ENCODE peak calls at places on chromosomes 7 and 10, in nine cellular contexts. H is right lobe of liver, Y is gastrocnemius medialis, K is IMR-90, Q is psoas muscle, R is WERI-Rb-1, O is bronchial epithelial cell, T is heart right ventricle, F is hepatocyte. U is an unnamed sample. For H3K36me3, the result is how much of the 10 kb centered on the place peaks cover.

GRCh38 chr10:117550042-117550441 is 7.5 kb downstream of the EMX2 start:
- DNase-seq in T (no peak), Y (no peak), K (no peak), F (no peak), O (no peak), H (no peak), R (no peak), Q (no peak), U (no peak)

GRCh38 chr7:118573065-118573464 is 348.6 kb downstream of the ANKRD7 start:
- DNase-seq in T (peak), H (no peak), Q (peak), R (peak), Y (peak), O (no peak), K (no peak), F (no peak), U (no peak)

GRCh38 chr10:88389456-88389855 is 193.7 kb downstream of the RNLS start:
- DNase-seq in K (peak), O (peak), R (no peak), Y (no peak), F (peak), T (no peak), H (no peak), Q (no peak), U (peak)

GRCh38 chr10:90308223-90308622 is 549.6 kb downstream of the HTR7 start:
- DNase-seq in T (no peak), F (no peak), R (no peak), Y (no peak), O (no peak), Q (no peak), H (no peak), K (peak), U (no peak)

GRCh38 chr10:72834183-72834825 is 59.2 kb upstream of the OIT3 start:
- DNase-seq in Q (no peak), K (peak), H (no peak), O (peak), R (peak), F (peak), Y (peak), T (no peak), U (peak)

GRCh38 chr10:102646610-102647432 is 2.5 kb downstream of the TRIM8 start:
- DNase-seq in Y (no peak), R (no peak), K (peak), O (no peak), T (no peak), H (peak), Q (peak), F (peak), U (peak)

GRCh38 chr10:21278491-21279216 is 246.8 kb downstream of the SKIDA1 start:
- DNase-seq in K (peak), Q (peak), R (peak), Y (peak), F (peak), H (peak), T (peak), O (peak), U (peak)

GRCh38 chr10:74825371-74826141 is 844 bp upstream of the KAT6B start:
- DNase-seq in Q (no peak), Y (no peak), O (no peak), K (no peak), F (peak), H (no peak), T (peak), R (peak), U (peak)

GRCh38 chr10:86342111-86342863 is 24.3 kb downstream of the GRID1 start:
- DNase-seq in R (no peak), H (peak), Q (no peak), T (no peak), Y (no peak), K (no peak), O (no peak), F (no peak), U (no peak)

GRCh38 chr10:86077871-86078638 is 288.5 kb downstream of the GRID1 start:
- DNase-seq in Y (no peak), H (no peak), K (no peak), Q (no peak), O (no peak), T (no peak), F (no peak), R (no peak), U (no peak)

GRCh38 chr7:111982804-111983203 is 223.4 kb downstream of the DOCK4 start:
- DNase-seq in O (no peak), Q (no peak), Y (no peak), K (peak), H (no peak), T (no peak), F (no peak), R (no peak), U (no peak)

GRCh38 chr7:14196555-14196954 is 207.1 kb upstream of the ETV1 start:
- DNase-seq in K (peak), R (no peak), Y (no peak), O (peak), F (no peak), T (no peak), Q (no peak), H (no peak), U (no peak)

GRCh38 chr7:17680026-17680425 is 260.3 kb downstream of the SNX13 start:
- DNase-seq in O (peak), H (peak), Y (peak), F (peak), K (peak), Q (no peak), R (no peak), T (no peak), U (no peak)

GRCh38 chr7:5218564-5219360 is 28.7 kb downstream of the WIPI2 start:
- DNase-seq in O (no peak), Y (no peak), R (no peak), Q (no peak), F (peak), T (no peak), H (no peak), K (no peak), U (peak)

GRCh38 chr7:31437466-31437865 is 76.4 kb upstream of the ITPRID1 start:
- DNase-seq in K (no peak), T (no peak), H (no peak), F (no peak), Q (no peak), Y (no peak), O (no peak), R (no peak), U (no peak)

GRCh38 chr7:45969940-45970339 is 48.9 kb upstream of the IGFBP3 start:
- DNase-seq in R (no peak), Y (no peak), K (no peak), O (no peak), F (no peak), Q (no peak), T (no peak), H (no peak), U (no peak)

GRCh38 chr7:22039696-22040095 is 94.0 kb upstream of the CDCA7L start:
- DNase-seq in H (no peak), K (no peak), Q (no peak), T (no peak), F (no peak), R (no peak), O (no peak), Y (no peak), U (no peak)

GRCh38 chr10:88849224-88849623 is 2.4 kb downstream of the ANKRD22 start:
- DNase-seq in Q (no peak), H (no peak), R (no peak), O (peak), Y (no peak), F (no peak), K (peak), T (no peak), U (no peak)

GRCh38 chr7:7639847-7640220 is 718 bp upstream of the UMAD1 start:
- DNase-seq in Q (no peak), T (no peak), Y (no peak), F (peak), O (peak), K (peak), H (no peak), R (no peak), U (no peak)

GRCh38 chr7:96308253-96308949 is 13.5 kb downstream of the SLC25A13 start:
- DNase-seq in F (peak), H (no peak), R (peak), T (no peak), O (no peak), Q (no peak), K (no peak), Y (no peak), U (no peak)

DNA sequence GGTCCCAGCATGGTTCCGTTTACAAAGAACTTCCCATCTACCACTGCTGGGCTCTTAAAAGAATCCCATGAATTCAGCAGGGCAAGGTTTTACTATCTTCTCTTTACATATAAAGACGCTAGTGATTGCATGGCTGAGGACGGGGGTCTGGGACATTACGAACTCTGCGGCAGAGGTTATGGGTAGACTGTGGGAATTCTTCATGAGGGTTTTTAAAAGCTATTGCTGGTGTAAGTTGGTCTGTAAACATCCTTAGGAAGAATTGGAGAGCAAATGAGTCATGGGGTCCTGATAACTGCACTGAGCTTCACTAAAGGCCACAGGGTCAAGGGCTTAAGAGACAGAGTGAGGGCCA is 53.1 kb upstream of the TMEM72 start:
- DNase-seq in Q (no peak), F (no peak), R (no peak), H (no peak), O (no peak), K (no peak), Y (no peak), T (no peak), U (no peak)
- TF ChIP-seq CTCF in Q (no peak), F (no peak), R (no peak), H (no peak), O (no peak), K (no peak), Y (peak), T (no peak), U (no peak)

DNA sequence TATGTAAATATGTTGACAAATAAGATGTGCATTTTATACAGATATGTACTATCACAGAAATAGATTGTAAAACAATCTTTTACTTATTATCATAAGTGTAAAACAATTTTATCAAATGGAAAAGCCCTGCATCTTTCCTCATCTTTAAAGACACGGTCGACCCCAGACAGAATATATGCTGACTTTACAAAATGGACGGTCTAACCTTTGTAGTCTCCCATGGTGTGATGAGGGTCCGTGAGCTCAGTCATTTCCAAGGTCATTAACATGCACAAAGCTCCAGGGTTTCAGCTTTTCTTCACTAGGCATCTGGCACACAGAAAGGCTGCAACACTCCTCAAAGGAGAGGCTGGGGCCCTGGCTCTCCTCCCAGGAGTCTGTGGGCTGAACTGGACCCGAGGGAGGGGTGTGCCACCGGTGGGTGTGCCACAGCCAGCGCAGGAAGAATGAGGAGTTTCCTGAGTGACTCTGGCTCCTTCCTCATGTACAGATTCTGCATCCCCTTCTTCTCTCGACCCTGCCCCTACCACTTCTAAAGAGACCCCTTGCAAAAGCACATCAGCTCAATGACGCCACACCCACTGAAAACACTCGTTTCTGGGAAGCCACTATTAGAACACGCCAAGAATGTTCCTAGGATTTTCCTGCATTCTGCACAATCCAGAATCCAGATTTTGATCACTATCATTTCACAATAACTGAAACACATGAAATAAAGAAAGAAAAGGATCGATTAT is 26.2 kb upstream of the ABLIM1 start:
- DNase-seq in H (peak), T (peak), K (peak), R (no peak), O (peak), F (peak), Q (peak), Y (no peak), U (no peak)
- H3K4me3 ChIP-seq in H (peak), T (peak), K (no peak), R (no peak), O (no peak), F (no peak), Q (peak), Y (peak), U (no peak)

DNA sequence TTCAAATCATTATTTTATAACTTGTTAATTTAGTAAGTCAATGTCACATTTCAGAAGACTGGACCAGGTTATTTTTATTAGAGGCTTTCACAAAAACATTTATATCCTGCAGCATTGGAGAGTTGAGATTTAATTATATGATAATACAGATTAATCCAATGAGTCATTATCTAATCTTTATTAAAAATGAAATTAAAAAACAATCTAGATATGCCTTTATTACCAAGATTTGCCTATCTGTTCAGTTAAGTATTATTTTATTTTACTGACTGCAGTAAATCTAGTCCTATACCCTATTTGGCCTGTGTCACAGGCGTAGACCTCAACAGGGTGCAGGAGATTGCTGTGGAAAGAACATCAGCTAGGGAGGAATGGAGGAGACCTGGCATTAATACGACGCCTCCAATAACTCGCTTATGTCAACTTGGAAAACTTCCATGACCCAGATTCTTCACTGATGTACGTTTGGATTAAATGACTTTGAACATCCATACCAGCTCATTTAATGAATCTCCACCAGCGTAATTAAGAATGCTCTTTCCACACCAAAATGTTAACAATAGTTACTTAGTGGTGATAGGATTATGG is 18.2 kb downstream of the PAXIP1 start:
- DNase-seq in H (no peak), T (no peak), Y (no peak), R (no peak), Q (no peak), K (no peak), O (no peak), F (no peak), U (no peak)
- H3K36me3 ChIP-seq in H (under half), T (under half), Y (under half), R (under half), Q (under half), K (under half), O (under half), F (under half), U (under half)

DNA sequence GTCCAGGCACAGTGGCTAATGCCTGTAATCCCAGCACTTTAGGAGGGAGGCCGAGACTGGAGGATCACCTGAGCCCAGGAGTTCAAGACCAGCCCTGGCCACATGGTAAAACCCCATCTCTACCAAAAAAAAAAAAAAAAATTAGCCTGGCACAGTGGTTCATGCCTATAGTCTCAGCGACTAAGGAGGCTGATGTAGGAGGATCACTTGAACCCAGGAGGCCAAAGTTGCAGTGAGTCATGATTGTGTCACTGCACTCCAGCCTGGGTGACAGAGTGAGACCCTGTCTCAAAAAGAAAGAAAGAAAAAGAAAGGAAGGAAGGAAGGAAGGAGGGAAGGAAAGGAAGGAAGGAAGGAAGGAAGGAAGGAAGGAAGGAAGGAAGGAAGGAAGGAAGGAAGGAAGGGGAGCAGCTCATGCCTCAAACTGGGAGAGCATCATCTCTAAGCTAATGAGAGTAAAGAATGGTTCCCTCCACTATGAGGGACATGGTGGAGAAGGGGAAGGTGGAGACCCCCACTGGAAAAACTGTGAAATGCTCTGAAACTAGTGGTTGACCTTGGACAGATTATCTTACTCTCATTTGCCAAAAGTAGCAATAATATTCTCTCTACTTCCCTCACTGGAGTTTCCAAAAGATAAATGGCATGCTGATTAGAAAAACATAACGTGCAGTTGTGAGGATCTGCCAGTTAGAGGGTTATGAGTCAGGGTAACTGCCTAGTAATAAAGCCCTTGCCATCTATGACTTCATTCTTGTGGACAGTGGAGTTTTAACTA is 16.8 kb downstream of the GIMAP5 start:
- DNase-seq in K (no peak), O (no peak), Q (no peak), T (no peak), H (no peak), R (peak), F (no peak), Y (no peak), U (peak)
- TF ChIP-seq CTCF in K (peak), O (no peak), Q (peak), T (peak), H (peak), R (peak), F (peak), Y (no peak), U (peak)

U was measured in GM06990.